ENCODE peak calls at places on chromosomes 3 and 15, in five cellular contexts. E is NT2/D1, C is body of pancreas, X is mammary epithelial cell, W is adipocyte. G is an unnamed sample.
A peak's percentile ranks its signal among the peaks of the same experiment; 100 is the strongest.

GRCh38 chr3:8734137-8734878 is 706 bp downstream of the CAV3 start:
- DNase-seq in W (no peak), X (no peak), E (no peak), C (no peak), G (no peak)

GRCh38 chr15:37586976-37587375 is 347.5 kb upstream of the TMCO5A start:
- DNase-seq in C (no peak), E (no peak), X (peak; percentile 1), W (peak; percentile 7), G (no peak)

GRCh38 chr3:9951126-9951525 is 1.1 kb downstream of the PRRT3 start:
- DNase-seq in W (no peak), E (no peak), X (no peak), C (no peak), G (no peak)

GRCh38 chr3:9396301-9396631 is 1.1 kb upstream of the SETD5 start:
- DNase-seq in X (peak; percentile 97), C (peak; percentile 84), E (peak; percentile 61), W (peak; percentile 96), G (peak; percentile 94)

GRCh38 chr3:51311055-51311454 is 74.0 kb upstream of the MANF start:
- DNase-seq in E (no peak), C (no peak), W (peak; percentile 57), X (peak; percentile 18), G (no peak)

GRCh38 chr3:37856381-37856780 is 5.3 kb upstream of the CTDSPL start:
- DNase-seq in E (no peak), X (no peak), W (no peak), C (no peak), G (peak; percentile 62)

GRCh38 chr3:52446042-52446441 is 1.1 kb upstream of the SEMA3G start:
- DNase-seq in X (no peak), W (no peak), E (no peak), C (no peak), G (no peak)

GRCh38 chr3:50666801-50667200 is 7.9 kb upstream of the DOCK3 start:
- DNase-seq in W (no peak), X (no peak), E (no peak), C (no peak), G (no peak)

GRCh38 chr15:34147371-34148140 is 45.7 kb downstream of the PGBD4 start:
- DNase-seq in E (no peak), C (no peak), X (peak; percentile 56), W (peak; percentile 14), G (no peak)

GRCh38 chr15:39482467-39482866 is 98.4 kb upstream of the THBS1 start:
- DNase-seq in C (no peak), X (no peak), W (no peak), E (no peak), G (no peak)

GRCh38 chr3:38843898-38844297 is 27.9 kb upstream of the SCN10A start:
- DNase-seq in C (no peak), E (no peak), X (peak; percentile 45), W (peak; percentile 75), G (no peak)

GRCh38 chr3:15796771-15797599 is 794 bp downstream of the ANKRD28 start:
- DNase-seq in W (peak; percentile 74), X (peak; percentile 75), C (no peak), E (no peak), G (no peak)

GRCh38 chr15:32730677-32731654 is 13.2 kb downstream of the GREM1 start:
- DNase-seq in X (peak; percentile 24), E (no peak), W (peak; percentile 35), C (peak; percentile 65), G (peak; percentile 56)

GRCh38 chr15:45116006-45116481 is 1.9 kb downstream of the DUOXA2 start:
- DNase-seq in X (no peak), W (no peak), E (no peak), C (no peak), G (no peak)
- H3K27me3 ChIP-seq in X (peaks cover 58% of the 10 kb centered on the region), W (peaks cover 64% of the 10 kb centered on the region), E (peaks cover 68% of the 10 kb centered on the region), C (no peaks in the 10 kb centered on the region), G (peaks cover 40% of the 10 kb centered on the region)

DNA sequence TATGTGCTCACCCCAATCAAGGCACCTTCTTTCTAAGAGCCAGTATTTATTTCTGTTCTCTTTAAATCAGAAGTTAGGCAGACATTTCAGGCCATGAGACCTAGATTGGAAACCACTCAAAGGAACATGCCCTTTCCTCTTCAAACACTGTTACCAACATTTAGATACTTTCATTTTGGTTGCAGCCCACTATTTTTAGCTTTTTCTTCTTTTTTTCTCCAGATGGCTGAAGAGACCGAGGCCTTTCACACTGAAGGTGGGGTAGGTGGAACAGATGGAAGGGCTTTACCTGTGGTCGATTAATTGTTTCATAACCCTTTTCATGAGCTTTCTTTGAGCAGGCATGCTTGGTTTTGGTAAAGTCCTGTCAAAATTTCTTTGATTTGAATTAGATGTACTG is 10.9 kb upstream of the LZTFL1 start:
- DNase-seq in W (no peak), C (no peak), E (no peak), X (no peak), G (no peak)
- H3K27me3 ChIP-seq in W (peaks cover 19% of the 10 kb centered on the region), C (no peaks in the 10 kb centered on the region), E (peaks cover 14% of the 10 kb centered on the region), X (no peaks in the 10 kb centered on the region), G (no peaks in the 10 kb centered on the region)

DNA sequence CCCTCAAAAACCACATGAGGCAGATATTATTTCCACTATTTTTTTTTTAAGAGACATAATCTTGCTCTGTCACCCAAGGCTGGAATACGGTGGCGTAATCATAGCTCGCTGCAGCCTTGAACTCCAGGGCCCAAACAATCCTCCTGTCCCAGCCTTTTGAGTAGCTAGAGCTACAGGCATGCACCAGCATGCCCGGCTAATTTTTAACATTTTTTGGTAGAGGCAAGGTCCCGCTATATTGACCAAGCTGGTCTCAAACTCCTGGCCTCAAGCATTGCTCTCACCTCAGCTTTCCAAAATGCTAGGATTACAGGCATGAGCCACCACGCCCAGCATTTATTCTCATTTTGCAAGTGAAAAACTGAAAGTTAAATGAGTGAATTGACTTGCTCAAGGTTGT is 50.8 kb upstream of the PIAS1 start:
- DNase-seq in E (no peak), C (no peak), X (no peak), W (no peak), G (no peak)
- H3K27me3 ChIP-seq in E (no peaks in the 10 kb centered on the region), C (no peaks in the 10 kb centered on the region), X (no peaks in the 10 kb centered on the region), W (no peaks in the 10 kb centered on the region), G (no peaks in the 10 kb centered on the region)

DNA sequence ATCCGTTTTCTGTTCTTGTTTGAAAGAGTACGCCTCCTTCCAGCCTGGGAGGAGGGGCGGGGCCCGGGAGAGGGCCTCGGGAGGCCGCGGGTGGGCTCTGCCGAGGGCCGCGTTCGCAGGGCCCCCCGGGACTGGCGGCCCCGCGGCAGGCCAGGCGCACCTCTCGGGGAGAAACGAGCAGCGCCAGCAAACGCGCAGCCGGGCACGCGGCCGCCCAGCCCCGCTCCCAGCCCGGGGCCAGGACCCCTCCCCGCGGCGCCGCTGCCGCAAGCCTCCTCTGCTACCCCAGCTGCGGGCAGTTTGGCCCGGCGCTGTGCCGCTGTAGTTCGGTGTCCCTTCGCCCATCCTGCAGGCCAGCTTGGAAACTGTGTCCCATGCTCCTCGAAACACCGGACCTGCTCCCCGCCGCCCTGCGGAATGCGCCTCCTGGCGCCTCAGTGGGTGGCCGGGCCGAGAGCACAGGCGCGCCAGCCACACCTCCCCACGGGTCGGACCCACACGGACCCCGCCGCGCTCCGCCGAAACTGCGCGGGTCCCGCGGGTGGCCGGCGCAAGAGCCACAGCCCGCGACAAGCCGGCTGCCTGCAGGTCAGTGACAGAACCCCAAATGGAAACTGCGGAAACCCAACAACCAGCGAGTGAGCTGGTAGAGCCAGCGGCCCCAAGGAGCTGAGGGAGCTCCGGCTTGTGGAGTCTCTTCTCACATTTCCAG is 2.2 kb downstream of the OCA2 start:
- DNase-seq in C (no peak), E (no peak), X (no peak), W (peak; percentile 44), G (no peak)
- H3K27me3 ChIP-seq in C (no peaks in the 10 kb centered on the region), E (peaks cover 74% of the 10 kb centered on the region), X (peaks cover 36% of the 10 kb centered on the region), W (peaks cover 30% of the 10 kb centered on the region), G (no peaks in the 10 kb centered on the region)

GRCh38 chr3:168844502-168845482 is 749.1 kb upstream of the GOLIM4 start:
- DNase-seq in E (no peak), X (no peak), W (no peak), C (no peak), G (no peak)

GRCh38 chr3:168847293-168847883 is 751.7 kb upstream of the GOLIM4 start:
- DNase-seq in W (peak; percentile 83), C (no peak), E (peak; percentile 25), X (peak; percentile 20), G (no peak)

GRCh38 chr3:168839692-168840091 is 744.0 kb upstream of the GOLIM4 start:
- DNase-seq in C (no peak), W (no peak), E (peak; percentile 36), X (no peak), G (no peak)

GRCh38 chr3:168843481-168843880 is 747.8 kb upstream of the GOLIM4 start:
- DNase-seq in C (no peak), E (no peak), X (no peak), W (no peak), G (no peak)
- H3K27me3 ChIP-seq in C (no peaks in the 10 kb centered on the region), E (peaks cover 32% of the 10 kb centered on the region), X (peaks cover 16% of the 10 kb centered on the region), W (peaks cover 19% of the 10 kb centered on the region), G (no peaks in the 10 kb centered on the region)

GRCh38 chr3:194373912-194374311 is 4.4 kb upstream of the LRRC15 start:
- DNase-seq in W (no peak), X (no peak), E (no peak), C (no peak), G (no peak)

GRCh38 chr3:194377708-194378107 is 8.2 kb upstream of the LRRC15 start:
- DNase-seq in W (no peak), X (no peak), E (no peak), C (no peak), G (no peak)

GRCh38 chr3:194374930-194375329 is 5.4 kb upstream of the LRRC15 start:
- DNase-seq in W (no peak), X (no peak), E (no peak), C (no peak), G (no peak)

GRCh38 chr3:194375921-194376570 is 6.5 kb upstream of the LRRC15 start:
- DNase-seq in C (no peak), X (no peak), E (no peak), W (no peak), G (no peak)

DNA sequence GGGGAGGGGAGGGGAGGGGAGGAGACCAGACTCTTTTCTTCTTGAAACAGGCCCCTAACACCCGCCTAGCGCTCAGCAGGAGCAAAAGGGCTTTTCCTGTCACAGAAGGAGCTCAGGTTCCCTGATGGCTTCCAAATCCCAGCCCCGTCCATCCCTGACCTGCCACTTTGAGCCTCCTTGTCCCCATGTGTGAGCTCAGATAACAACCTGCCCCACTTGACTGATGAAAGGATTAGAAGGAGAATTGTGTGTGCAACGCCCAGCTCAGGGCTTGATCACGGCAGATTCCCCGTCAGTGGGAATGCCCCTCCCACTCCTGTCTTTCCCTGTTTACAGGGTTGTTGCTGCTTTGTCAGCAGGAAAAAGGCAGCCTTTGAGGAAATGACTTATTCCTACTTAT is 5.9 kb upstream of the LRRC15 start:
- DNase-seq in E (no peak), W (no peak), C (no peak), X (no peak), G (no peak)
- H3K27me3 ChIP-seq in E (no peaks in the 10 kb centered on the region), W (peaks cover 12% of the 10 kb centered on the region), C (no peaks in the 10 kb centered on the region), X (no peaks in the 10 kb centered on the region), G (no peaks in the 10 kb centered on the region)

G was measured in prostate gland.